ENCODE peak calls at places on chromosomes 1 and 21, in six cellular contexts. F is GM23248, L is T follicular helper cell, Q is NCI-H446, U is H4, A is fibroblast of pulmonary artery. V is an unnamed sample.

GRCh38 chr1:20648438-20648837 is 12.7 kb downstream of the DDOST start:
- DNase-seq in F (no peak), L (no peak), Q (no peak), U (no peak), A (no peak), V (no peak)

GRCh38 chr1:60995093-60995492 is 87.3 kb upstream of the NFIA start:
- DNase-seq in F (no peak), L (no peak), Q (no peak), U (no peak), A (no peak), V (no peak)

GRCh38 chr21:45496968-45497845 is 45.0 kb downstream of the SLC19A1 start:
- DNase-seq in F (no peak), L (no peak), Q (no peak), U (no peak), A (no peak), V (peak)

GRCh38 chr21:38979271-38980196 is 173.8 kb downstream of the ETS2 start:
- DNase-seq in F (peak), L (no peak), Q (no peak), U (peak), A (no peak), V (no peak)

GRCh38 chr1:2983319-2983705 is 38.0 kb upstream of the ACTRT2 start:
- DNase-seq in F (no peak), L (no peak), Q (no peak), U (no peak), A (no peak), V (no peak)

GRCh38 chr1:184504695-184505338 is 118.0 kb downstream of the C1orf21 start:
- DNase-seq in F (no peak), L (no peak), Q (no peak), U (no peak), A (no peak), V (no peak)

GRCh38 chr21:25871566-25871965 is 136.8 kb downstream of the GABPA start:
- DNase-seq in F (no peak), L (no peak), Q (no peak), U (no peak), A (no peak), V (no peak)

GRCh38 chr21:41611966-41612606 is 104.1 kb upstream of the TMPRSS2 start:
- DNase-seq in F (peak), L (no peak), Q (no peak), U (peak), A (peak), V (no peak)

GRCh38 chr1:32205401-32206370 is at the start of gene IQCC:
- DNase-seq in F (peak), L (peak), Q (peak), U (peak), A (peak), V (peak)

GRCh38 chr1:84704872-84705426 is 14.7 kb upstream of the SSX2IP start:
- DNase-seq in F (no peak), L (no peak), Q (no peak), U (no peak), A (no peak), V (no peak)

GRCh38 chr1:180927348-180927747 is 14.7 kb downstream of the KIAA1614 start:
- DNase-seq in F (no peak), L (no peak), Q (peak), U (no peak), A (no peak), V (peak)

GRCh38 chr1:35470964-35471613 is 86.1 kb downstream of the KIAA0319L start:
- DNase-seq in F (no peak), L (no peak), Q (no peak), U (no peak), A (no peak), V (no peak)

GRCh38 chr1:194297999-194298598 is 1111.7 kb upstream of the B3GALT2 start:
- DNase-seq in F (no peak), L (no peak), Q (no peak), U (no peak), A (peak), V (no peak)

GRCh38 chr1:91609571-91609970 is 108.9 kb downstream of the CDC7 start:
- DNase-seq in F (peak), L (no peak), Q (no peak), U (no peak), A (peak), V (no peak)

GRCh38 chr1:70717211-70717610 is 306.1 kb downstream of the CTH start:
- DNase-seq in F (no peak), L (no peak), Q (no peak), U (no peak), A (no peak), V (no peak)

GRCh38 chr1:53651356-53651755 is 87.6 kb downstream of the GLIS1 start:
- DNase-seq in F (no peak), L (no peak), Q (no peak), U (no peak), A (no peak), V (no peak)

GRCh38 chr1:27574871-27575831 is 28.8 kb downstream of the AHDC1 start:
- DNase-seq in F (peak), L (no peak), Q (no peak), U (no peak), A (peak), V (peak)

GRCh38 chr21:15617968-15618367 is 111.8 kb upstream of the USP25 start:
- DNase-seq in F (peak), L (no peak), Q (no peak), U (no peak), A (peak), V (no peak)

GRCh38 chr1:4624141-4624715 is 30.2 kb upstream of the AJAP1 start:
- DNase-seq in F (no peak), L (no peak), Q (no peak), U (no peak), A (no peak), V (no peak)

GRCh38 chr1:23484253-23485001 is 448 bp upstream of the ASAP3 start:
- DNase-seq in F (peak), L (peak), Q (peak), U (peak), A (peak), V (peak)

GRCh38 chr1:167016090-167016750 is 27.1 kb downstream of the MAEL start:
- DNase-seq in F (no peak), L (no peak), Q (no peak), U (no peak), A (no peak), V (no peak)

GRCh38 chr1:61123321-61123720 is 41.0 kb downstream of the NFIA start:
- DNase-seq in F (no peak), L (no peak), Q (peak), U (no peak), A (no peak), V (no peak)

GRCh38 chr1:207336559-207337467 is 15.3 kb downstream of the CD55 start:
- DNase-seq in F (no peak), L (no peak), Q (no peak), U (no peak), A (no peak), V (no peak)

GRCh38 chr1:201538618-201539551 is at the start of gene NAV1:
- DNase-seq in F (peak), L (no peak), Q (peak), U (peak), A (peak), V (peak)

GRCh38 chr1:229952670-229953520 is 114.1 kb upstream of the GALNT2 start:
- DNase-seq in F (peak), L (no peak), Q (no peak), U (peak), A (no peak), V (no peak)

GRCh38 chr1:75334876-75335275 is 200.7 kb downstream of the LHX8 start:
- DNase-seq in F (no peak), L (no peak), Q (no peak), U (no peak), A (no peak), V (no peak)

GRCh38 chr1:167095368-167095767 is 1.5 kb downstream of the STYXL2 start:
- DNase-seq in F (peak), L (no peak), Q (peak), U (peak), A (peak), V (no peak)

GRCh38 chr1:48775817-48776399 is 783 bp downstream of the BEND5 start:
- DNase-seq in F (no peak), L (no peak), Q (no peak), U (no peak), A (no peak), V (no peak)

GRCh38 chr1:157831968-157832626 is 9.5 kb downstream of the CD5L start:
- DNase-seq in F (no peak), L (no peak), Q (no peak), U (no peak), A (no peak), V (no peak)

V was measured in left ventricle myocardium superior.